ENCODE peak calls at places on chromosomes 13 and 19, in ten cellular contexts. W is activated naive CD4-positive, alpha-beta T cell treated with anti-CD3 and anti-CD28 coated beads for 36 hours; S is EL; P is iris pigment epithelial cell; O is NCI-H1417; C is NCI-H1105; T is activated CD8-positive, alpha-beta memory T cell treated with anti-CD3 and anti-CD28 coated beads for 1 hour; J is A549; G is stimulated activated CD4-positive, alpha-beta T cell treated with anti-CD3 and anti-CD28 coated beads, Interleukin-4, amount 100 ng/mL, for 48 hours; D is BJ. K is an unnamed sample.

GRCh38 chr19:16233081-16233776 is 35.5 kb downstream of the AP1M1 start:
- DNase-seq in J (no peak), W (no peak), D (no peak), T (no peak), G (no peak), S (no peak), C (no peak), P (no peak), O (no peak), K (no peak)

GRCh38 chr13:64410654-64411053 is 2819.5 kb downstream of the PCDH9 start:
- DNase-seq in C (no peak), T (no peak), W (no peak), O (no peak), G (no peak), S (no peak), P (no peak), D (no peak), J (no peak), K (no peak)

GRCh38 chr19:2084993-2085720 is 11.0 kb downstream of the MOB3A start:
- DNase-seq in W (peak; percentile 97), O (no peak), T (peak; percentile 86), S (peak; percentile 58), P (peak; percentile 42), J (no peak), D (no peak), G (peak; percentile 83), C (no peak), K (no peak)

GRCh38 chr13:113315992-113316391 is 19.0 kb downstream of the LAMP1 start:
- DNase-seq in O (no peak), C (no peak), P (no peak), D (no peak), T (no peak), S (no peak), W (no peak), G (no peak), J (no peak), K (no peak)

GRCh38 chr13:94968040-94968756 is 255.9 kb upstream of the SOX21 start:
- DNase-seq in W (peak; percentile 16), G (no peak), T (no peak), J (peak; percentile 62), S (peak; percentile 14), D (no peak), O (peak; percentile 31), P (no peak), C (no peak), K (no peak)

GRCh38 chr19:17306285-17306714 is 628 bp downstream of the MRPL34 start:
- DNase-seq in G (no peak), P (no peak), C (no peak), W (no peak), J (no peak), D (no peak), T (no peak), S (no peak), O (no peak), K (no peak)

GRCh38 chr13:55516610-55517009 is 1624.1 kb upstream of the PRR20A start:
- DNase-seq in O (no peak), W (no peak), G (no peak), C (no peak), D (no peak), J (no peak), T (no peak), S (no peak), P (no peak), K (no peak)

GRCh38 chr19:49691243-49692101 is 556 bp downstream of the CPT1C start:
- DNase-seq in C (peak; percentile 91), W (peak; percentile 55), J (no peak), D (no peak), G (no peak), T (no peak), P (peak; percentile 68), S (peak; percentile 85), O (peak; percentile 91), K (no peak)

GRCh38 chr13:101998129-101998528 is 403.7 kb downstream of the FGF14 start:
- DNase-seq in O (no peak), P (no peak), C (no peak), W (no peak), S (no peak), D (no peak), G (no peak), T (no peak), J (no peak), K (no peak)

GRCh38 chr19:34774857-34775256 is 1.8 kb upstream of the ZNF599 start:
- DNase-seq in S (no peak), O (no peak), W (no peak), J (no peak), P (no peak), T (no peak), C (no peak), D (no peak), G (no peak), K (no peak)

GRCh38 chr13:72638059-72638815 is 89.2 kb downstream of the MZT1 start:
- DNase-seq in J (no peak), P (peak; percentile 22), G (no peak), O (no peak), S (no peak), T (no peak), C (no peak), D (no peak), W (no peak), K (no peak)

GRCh38 chr19:41225238-41226052 is 6.4 kb downstream of the AXL start:
- DNase-seq in T (no peak), P (peak; percentile 98), C (no peak), S (peak; percentile 99), D (peak; percentile 98), G (peak; percentile 16), O (no peak), W (peak; percentile 64), J (peak; percentile 100), K (peak; percentile 56)

GRCh38 chr13:42580644-42581043 is 6.7 kb downstream of the TNFSF11 start:
- DNase-seq in S (no peak), P (no peak), W (no peak), J (no peak), D (no peak), O (no peak), C (no peak), G (no peak), T (no peak), K (no peak)

GRCh38 chr19:6730153-6730804 is 7.1 kb downstream of the GPR108 start:
- DNase-seq in G (peak; percentile 64), S (no peak), T (no peak), J (peak; percentile 49), P (peak; percentile 27), D (no peak), O (no peak), W (peak; percentile 58), C (no peak), K (peak; percentile 96)

GRCh38 chr19:45895519-45895972 is 6.9 kb downstream of the MYPOP start:
- DNase-seq in D (no peak), P (no peak), G (no peak), J (no peak), T (no peak), S (no peak), W (no peak), C (no peak), O (no peak), K (no peak)

GRCh38 chr13:95535243-95535642 is 17.3 kb upstream of the CLDN10 start:
- DNase-seq in P (peak; percentile 91), S (peak; percentile 65), C (no peak), J (peak; percentile 45), W (no peak), G (no peak), T (no peak), D (no peak), O (no peak), K (no peak)

GRCh38 chr13:43364210-43365041 is 341.0 kb downstream of the DNAJC15 start:
- DNase-seq in W (no peak), J (no peak), O (peak; percentile 44), G (no peak), P (peak; percentile 86), C (no peak), S (peak; percentile 8), D (no peak), T (no peak), K (no peak)

GRCh38 chr19:12715929-12716328 is 7.8 kb downstream of the TNPO2 start:
- DNase-seq in D (no peak), T (no peak), W (no peak), S (no peak), P (no peak), C (no peak), G (no peak), O (no peak), J (no peak), K (no peak)

GRCh38 chr19:33385956-33386355 is 12.4 kb downstream of the CEBPG start:
- DNase-seq in C (peak; percentile 32), G (no peak), T (no peak), O (no peak), J (no peak), W (no peak), D (no peak), P (no peak), S (no peak), K (no peak)

GRCh38 chr19:33437351-33438015 is 64.0 kb downstream of the CEBPG start:
- DNase-seq in C (no peak), P (no peak), W (no peak), T (no peak), O (no peak), D (no peak), G (no peak), J (no peak), S (no peak), K (no peak)

GRCh38 chr19:28493881-28494280 is 719.1 kb downstream of the UQCRFS1 start:
- DNase-seq in P (no peak), W (no peak), C (no peak), D (no peak), G (no peak), J (no peak), O (no peak), S (no peak), T (no peak), K (no peak)